ENCODE peak calls at places on chromosome 3, in eight cellular contexts. R is HT-29; Y is natural killer cell treated with Interleukin-12 subunit alpha and Interleukin-12 subunit beta and Interleukin-15 and Interleukin-18, amount 100 ng/mL, for 72 hours; U is activated naive CD8-positive, alpha-beta T cell treated with anti-CD3 and anti-CD28 coated beads, Interleukin-2, amount 50 U/mL, for 16 hours; K is T-helper 2 cell; Z is Kasumi-1; L is CD8-positive, alpha-beta memory T cell; B is dorsolateral prefrontal cortex. I is an unnamed sample.

GRCh38 chr3:120427201-120427600 is 23.6 kb downstream of the FSTL1 start:
- DNase-seq in R (no peak), Y (no peak), U (no peak), K (no peak), Z (no peak), L (no peak), B (no peak), I (no peak)

GRCh38 chr3:124877617-124878016 is 9.5 kb downstream of the ITGB5 start:
- DNase-seq in R (no peak), Y (no peak), U (no peak), K (no peak), Z (no peak), L (no peak), B (no peak), I (no peak)

GRCh38 chr3:186099178-186099577 is 9.7 kb downstream of the ETV5 start:
- DNase-seq in R (peak; percentile 57), Y (no peak), U (no peak), K (no peak), Z (no peak), L (no peak), B (peak; percentile 70), I (no peak)

GRCh38 chr3:127739347-127740135 is 66.8 kb downstream of the ABTB1 start:
- DNase-seq in R (no peak), Y (no peak), U (no peak), K (no peak), Z (no peak), L (no peak), B (no peak), I (no peak)

GRCh38 chr3:11514191-11514770 is 129.4 kb downstream of the VGLL4 start:
- DNase-seq in R (peak; percentile 67), Y (no peak), U (no peak), K (no peak), Z (peak; percentile 42), L (no peak), B (no peak), I (no peak)

GRCh38 chr3:40615110-40615915 is 90.6 kb downstream of the ZNF621 start:
- DNase-seq in R (no peak), Y (no peak), U (no peak), K (no peak), Z (no peak), L (no peak), B (peak; percentile 34), I (no peak)

GRCh38 chr3:10707984-10708868 is 107.8 kb upstream of the SLC6A11 start:
- DNase-seq in R (no peak), Y (no peak), U (no peak), K (no peak), Z (no peak), L (no peak), B (no peak), I (no peak)

GRCh38 chr3:37741644-37742043 is 120.0 kb upstream of the CTDSPL start:
- DNase-seq in R (peak; percentile 25), Y (no peak), U (no peak), K (no peak), Z (no peak), L (no peak), B (peak; percentile 55), I (no peak)

GRCh38 chr3:82020282-82020681 is 258.8 kb upstream of the GBE1 start:
- DNase-seq in R (no peak), Y (no peak), U (no peak), K (no peak), Z (no peak), L (no peak), B (no peak), I (no peak)